ENCODE peak calls at places on chromosomes 4 and X, in six cellular contexts. W, J, C, P, I and U are unnamed samples.

GRCh38 chr4:1192091-1192492 is 19.7 kb upstream of the SPON2 start:
- DNase-seq in W (peak), J (peak), C (no peak), P (peak), I (peak), U (peak)

GRCh38 chrX:46831620-46832327 is 5.1 kb upstream of the RP2 start:
- DNase-seq in W (no peak), J (peak), C (no peak), P (no peak), I (peak), U (peak)

GRCh38 chr4:185903205-185903604 is 91.2 kb upstream of the SORBS2 start:
- DNase-seq in W (no peak), J (no peak), C (no peak), P (no peak), I (no peak), U (no peak)

GRCh38 chr4:6498511-6499240 is 26.3 kb upstream of the PPP2R2C start:
- DNase-seq in W (no peak), J (no peak), C (no peak), P (no peak), I (no peak), U (no peak)

GRCh38 chr4:165580379-165580905 is 201.6 kb downstream of the CPE start:
- DNase-seq in W (peak), J (no peak), C (no peak), P (peak), I (peak), U (peak)

GRCh38 chrX:32871636-32872035 is 339.7 kb downstream of the DMD start:
- DNase-seq in W (no peak), J (no peak), C (no peak), P (no peak), I (no peak), U (no peak)

GRCh38 chr4:113057891-113058290 is 8.4 kb downstream of the ANK2 start:
- DNase-seq in W (no peak), J (no peak), C (no peak), P (no peak), I (peak), U (no peak)

GRCh38 chr4:3492741-3493719 is 29.9 kb downstream of the DOK7 start:
- DNase-seq in W (no peak), J (no peak), C (no peak), P (no peak), I (no peak), U (peak)

GRCh38 chr4:185343726-185344581 is 51.8 kb downstream of the LRP2BP start:
- DNase-seq in W (peak), J (no peak), C (no peak), P (no peak), I (peak), U (no peak)

GRCh38 chrX:104098151-104098808 is 14.0 kb upstream of the ZCCHC18 start:
- DNase-seq in W (peak), J (peak), C (peak), P (no peak), I (peak), U (peak)

GRCh38 chrX:44063611-44064010 is 90.4 kb upstream of the NDP start:
- DNase-seq in W (no peak), J (no peak), C (no peak), P (no peak), I (no peak), U (no peak)